ENCODE peak calls at places on chromosomes 6 and 20, in seven cellular contexts. I, D, O, H, B, S and J are unnamed samples.

GRCh38 chr6:24666616-24667377 is at the start of the genes ACOT13 and TDP2:
- DNase-seq in D (peak), B (peak), H (peak), S (peak), O (peak), I (peak), J (peak)

GRCh38 chr6:93416575-93417420 is 2.6 kb downstream of the EPHA7 start:
- DNase-seq in O (no peak), H (no peak), I (no peak), D (no peak), S (peak), B (peak), J (no peak)

GRCh38 chr6:112348891-112349736 is 2.0 kb downstream of the RFPL4B start:
- DNase-seq in O (no peak), H (no peak), D (no peak), B (no peak), I (no peak), S (no peak), J (no peak)

GRCh38 chr6:63804381-63804956 is 168.9 kb downstream of the PHF3 start:
- DNase-seq in H (peak), O (no peak), S (no peak), D (peak), I (no peak), B (no peak), J (no peak)

GRCh38 chr6:63549076-63549475 is 23.2 kb upstream of the LOC128125822 start:
- DNase-seq in B (no peak), S (no peak), O (no peak), I (no peak), D (no peak), H (no peak), J (no peak)

GRCh38 chr6:5034736-5035135 is 30.9 kb upstream of the RPP40 start:
- DNase-seq in B (no peak), D (no peak), H (no peak), O (no peak), S (no peak), I (no peak), J (no peak)

GRCh38 chr20:32203556-32204484 is 3.7 kb downstream of the PLAGL2 start:
- DNase-seq in S (no peak), B (no peak), O (no peak), D (no peak), I (no peak), H (no peak), J (no peak)

GRCh38 chr6:128630213-128630612 is 109.8 kb upstream of the PTPRK start:
- DNase-seq in S (no peak), I (no peak), H (no peak), B (no peak), O (peak), D (no peak), J (no peak)

GRCh38 chr6:169998457-169998856 is 247.0 kb downstream of the ERMARD start:
- DNase-seq in H (no peak), O (no peak), S (no peak), B (no peak), D (no peak), I (no peak), J (no peak)

GRCh38 chr6:27591660-27592059 is 118.8 kb upstream of the ZNF184 start:
- DNase-seq in H (peak), D (peak), S (no peak), B (peak), O (peak), I (no peak), J (peak)

GRCh38 chr6:3138341-3138740 is 19.0 kb downstream of the TUBB2A start:
- DNase-seq in S (no peak), O (no peak), B (no peak), D (no peak), H (no peak), I (no peak), J (no peak)

GRCh38 chr6:19876672-19877071 is 39.5 kb downstream of the ID4 start:
- DNase-seq in I (no peak), B (no peak), S (no peak), H (no peak), O (no peak), D (no peak), J (no peak)

GRCh38 chr6:52020961-52021570 is 66.3 kb downstream of the PKHD1 start:
- DNase-seq in S (no peak), D (peak), I (peak), B (peak), H (no peak), O (peak), J (peak)

GRCh38 chr6:111997863-111998191 is 56.1 kb upstream of the CCN6 start:
- DNase-seq in S (no peak), H (no peak), O (no peak), B (no peak), I (no peak), D (no peak), J (no peak)

GRCh38 chr6:22253955-22254655 is 42.7 kb downstream of the PRL start:
- DNase-seq in D (no peak), H (no peak), I (no peak), S (no peak), B (peak), O (no peak), J (no peak)

GRCh38 chr20:57108742-57109141 is 157.7 kb downstream of the BMP7 start:
- DNase-seq in S (no peak), I (no peak), D (no peak), O (no peak), B (no peak), H (no peak), J (no peak)

GRCh38 chr6:137237413-137238170 is 18.4 kb upstream of the IFNGR1 start:
- DNase-seq in O (no peak), S (no peak), D (no peak), B (peak), I (no peak), H (no peak), J (no peak)

GRCh38 chr6:162698004-162698403 is 29.6 kb downstream of the PRKN start:
- DNase-seq in O (no peak), H (no peak), I (no peak), D (no peak), S (no peak), B (no peak), J (no peak)

GRCh38 chr6:5058254-5058653 is 26.9 kb upstream of the PPP1R3G start:
- DNase-seq in S (no peak), D (no peak), O (no peak), H (no peak), I (no peak), B (no peak), J (no peak)

GRCh38 chr6:136991614-136992013 is 53.2 kb downstream of the IL20RA start:
- DNase-seq in D (no peak), O (no peak), S (no peak), H (no peak), B (no peak), I (no peak), J (no peak)

GRCh38 chr6:17872908-17873307 is 114.5 kb downstream of the KIF13A start:
- DNase-seq in O (no peak), S (no peak), B (no peak), H (no peak), D (no peak), I (no peak), J (no peak)

GRCh38 chr6:145880361-145880760 is 65.8 kb upstream of the FBXO30 start:
- DNase-seq in I (no peak), O (no peak), H (no peak), B (no peak), S (no peak), D (no peak), J (no peak)

GRCh38 chr6:112015725-112016124 is 38.2 kb upstream of the CCN6 start:
- DNase-seq in H (no peak), B (no peak), O (no peak), S (no peak), I (no peak), D (no peak), J (no peak)

GRCh38 chr6:141658721-141659120 is 474.0 kb upstream of the GJE1 start:
- DNase-seq in S (no peak), H (no peak), O (no peak), D (no peak), I (no peak), B (no peak), J (no peak)

GRCh38 chr6:149079456-149079855 is 238.1 kb upstream of the TAB2 start:
- DNase-seq in S (no peak), I (no peak), D (no peak), O (no peak), H (no peak), B (no peak), J (no peak)

GRCh38 chr6:102197211-102197610 is 803.7 kb downstream of the GRIK2 start:
- DNase-seq in H (no peak), S (no peak), O (no peak), I (no peak), D (no peak), B (no peak), J (no peak)

GRCh38 chr6:64890609-64891008 is 816.4 kb downstream of the EYS start:
- DNase-seq in O (no peak), D (peak), S (no peak), H (no peak), B (no peak), I (no peak), J (no peak)

GRCh38 chr6:14092861-14093789 is 24.4 kb upstream of the CD83 start:
- DNase-seq in H (no peak), I (no peak), O (no peak), D (no peak), B (peak), S (no peak), J (peak)

GRCh38 chr6:136782021-136782770 is 10.1 kb downstream of the MAP3K5 start:
- DNase-seq in D (no peak), I (no peak), O (no peak), B (no peak), H (no peak), S (no peak), J (no peak)

GRCh38 chr6:138970856-138971425 is 17.1 kb downstream of the REPS1 start:
- DNase-seq in O (no peak), B (no peak), H (peak), I (peak), S (no peak), D (peak), J (peak)

GRCh38 chr20:43549416-43550136 is 9.3 kb upstream of the SGK2 start:
- DNase-seq in S (no peak), H (no peak), B (no peak), D (no peak), O (no peak), I (no peak), J (no peak)

GRCh38 chr6:99833034-99833433 is 161.0 kb downstream of the MCHR2 start:
- DNase-seq in S (no peak), O (no peak), D (no peak), I (no peak), B (no peak), H (no peak), J (no peak)

GRCh38 chr20:37510226-37510625 is 10.8 kb upstream of the NNAT start:
- DNase-seq in B (no peak), I (no peak), D (no peak), H (no peak), S (no peak), O (no peak), J (no peak)

GRCh38 chr20:62212309-62212708 is 7.8 kb downstream of the HRH3 start:
- DNase-seq in B (no peak), D (no peak), I (no peak), S (no peak), H (no peak), O (peak), J (no peak)

GRCh38 chr20:25226433-25227316 is 21.2 kb upstream of the PYGB start:
- DNase-seq in D (no peak), S (no peak), B (no peak), I (no peak), O (no peak), H (no peak), J (peak)

GRCh38 chr6:145276746-145277145 is 458.6 kb downstream of the EPM2A start:
- DNase-seq in O (no peak), H (no peak), S (no peak), B (no peak), D (no peak), I (no peak), J (no peak)

GRCh38 chr6:53496797-53497196 is 48.1 kb downstream of the GCLC start:
- DNase-seq in I (no peak), B (no peak), S (no peak), D (no peak), H (peak), O (no peak), J (no peak)